ENCODE peak calls at places on chromosomes 12 and 14, in eight cellular contexts. Y is A549, G is spleen, A is kidney, U is kidney epithelial cell, E is fibroblast of the aortic adventitia, L is thyroid gland, S is uterus. R is an unnamed sample.
A peak's percentile ranks its signal among the peaks of the same experiment; 100 is the strongest.

GRCh38 chr12:125065021-125065752 is at the start of gene AACS:
- DNase-seq in G (peak; percentile 94), E (peak; percentile 61), A (peak; percentile 91), Y (peak; percentile 83), S (peak; percentile 75), U (no peak), L (peak; percentile 71), R (peak; percentile 70)

GRCh38 chr12:96323906-96324305 is 76.3 kb downstream of the CDK17 start:
- DNase-seq in G (no peak), E (peak; percentile 28), S (no peak), L (no peak), U (no peak), A (no peak), Y (no peak), R (no peak)

GRCh38 chr12:9049520-9050133 is 60.3 kb downstream of the KLRG1 start:
- DNase-seq in S (no peak), U (no peak), E (peak; percentile 73), A (no peak), L (no peak), G (no peak), Y (peak; percentile 34), R (peak; percentile 65)

GRCh38 chr12:67663121-67663520 is 14.6 kb downstream of the DYRK2 start:
- DNase-seq in U (no peak), L (no peak), A (no peak), Y (no peak), E (peak; percentile 82), G (no peak), S (no peak), R (peak; percentile 69)

GRCh38 chr12:132367401-132367851 is 38.0 kb upstream of the GALNT9 start:
- DNase-seq in S (no peak), Y (no peak), E (peak; percentile 25), G (peak; percentile 68), U (no peak), L (peak; percentile 8), A (peak; percentile 68), R (no peak)

GRCh38 chr12:7479784-7480183 is 23.8 kb downstream of the CD163 start:
- DNase-seq in S (no peak), L (no peak), Y (no peak), E (peak; percentile 28), U (no peak), G (no peak), A (no peak), R (no peak)

GRCh38 chr12:38385492-38385864 is 68.9 kb downstream of the ALG10B start:
- DNase-seq in Y (no peak), G (no peak), A (no peak), S (no peak), U (no peak), L (no peak), E (no peak), R (no peak)

GRCh38 chr12:49161092-49161795 is 27.6 kb downstream of the TUBA1A start:
- DNase-seq in L (no peak), Y (no peak), U (no peak), A (no peak), E (no peak), S (no peak), G (no peak), R (no peak)

GRCh38 chr12:9707864-9708808 is 24.8 kb downstream of the CLECL1 start:
- DNase-seq in U (no peak), Y (peak; percentile 33), G (peak; percentile 80), A (peak; percentile 54), E (peak; percentile 74), S (peak; percentile 28), L (peak; percentile 42), R (peak; percentile 65)

GRCh38 chr14:76109087-76109880 is 42.4 kb upstream of the GPATCH2L start:
- DNase-seq in A (no peak), U (no peak), S (no peak), Y (no peak), L (peak; percentile 5), G (no peak), E (peak; percentile 40), R (no peak)

DNA sequence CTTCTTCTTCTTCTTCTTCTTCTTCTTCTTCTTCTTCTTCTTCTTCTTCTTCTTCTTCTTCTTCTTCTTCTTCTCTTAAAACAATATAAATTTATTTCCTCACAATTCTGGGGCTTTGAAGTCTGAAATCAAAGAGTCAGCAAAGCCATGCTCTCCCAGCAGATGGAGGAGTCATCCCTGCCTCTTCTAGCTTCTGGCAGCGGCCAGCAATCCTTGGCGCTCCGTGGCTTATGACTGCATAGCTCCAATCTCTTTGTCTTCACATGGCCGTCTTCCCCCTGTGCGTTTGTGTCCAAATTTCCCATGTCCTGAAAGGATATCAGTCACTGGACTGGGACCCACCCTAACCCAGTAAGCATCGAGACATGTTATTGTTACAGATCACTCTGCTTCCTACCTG is 22.9 kb downstream of the KCNA1 start:
- DNase-seq in G (no peak), Y (no peak), A (no peak), E (no peak), L (no peak), U (no peak), S (no peak), R (no peak)
- H3K4me3 ChIP-seq in G (no peak overlapping the region), Y (no peak overlapping the region), A (no peak overlapping the region), E (no peak overlapping the region), L (no peak overlapping the region), U (no peak overlapping the region), S (no peak overlapping the region), R (no peak overlapping the region)

DNA sequence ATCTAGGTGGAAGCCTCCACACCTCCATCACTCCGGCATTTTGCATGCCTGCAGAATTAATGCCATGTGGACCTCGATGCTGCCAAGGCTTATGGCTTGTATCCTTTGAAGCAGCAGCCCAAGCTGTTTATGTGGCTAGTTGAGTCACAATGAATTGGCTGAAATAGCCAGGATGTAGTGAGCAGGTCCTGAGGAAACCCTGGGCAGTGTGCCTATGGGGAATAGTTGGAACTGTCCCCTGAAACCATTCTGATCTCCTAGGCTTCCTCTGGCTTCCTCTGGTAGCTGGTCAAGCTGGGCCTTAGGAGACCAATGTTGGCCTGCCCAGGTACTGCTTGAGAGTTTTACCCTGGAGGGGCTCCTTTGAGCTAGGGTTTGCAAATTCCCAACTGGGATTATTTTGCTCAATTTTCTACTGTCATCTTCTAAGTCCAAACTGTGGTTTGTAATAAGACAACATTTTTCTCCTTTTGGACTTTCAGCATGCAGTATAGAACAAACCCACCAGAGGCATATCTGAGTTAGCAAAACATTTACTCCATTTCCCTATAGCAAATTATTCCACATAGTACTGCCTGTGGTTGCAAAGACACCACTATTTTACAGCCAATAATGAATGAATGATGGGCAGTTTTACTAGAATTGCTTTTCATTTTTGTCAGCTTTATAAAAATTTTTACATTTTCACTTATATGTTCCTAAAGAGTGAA is 85.1 kb upstream of the AMIGO2 start:
- DNase-seq in A (no peak), U (no peak), L (no peak), G (no peak), E (peak; percentile 93), S (no peak), Y (no peak), R (peak; percentile 86)
- TF ChIP-seq CTCF in A (no peak), U (no peak), L (no peak), G (no peak), E (peak; percentile 42), S (no peak), Y (no peak), R (peak; percentile 17)

GRCh38 chr12:53182836-53183235 is 2.1 kb upstream of the CSAD start:
- DNase-seq in G (no peak), U (no peak), L (no peak), E (no peak), S (no peak), Y (no peak), A (no peak), R (no peak)
- H3K4me3 ChIP-seq in G (peak overlapping the region; percentile 6), U (no peak overlapping the region), L (no peak overlapping the region), E (peak overlapping the region; percentile 81), S (no peak overlapping the region), Y (no peak overlapping the region), A (peak overlapping the region; percentile 85), R (no peak overlapping the region)

DNA sequence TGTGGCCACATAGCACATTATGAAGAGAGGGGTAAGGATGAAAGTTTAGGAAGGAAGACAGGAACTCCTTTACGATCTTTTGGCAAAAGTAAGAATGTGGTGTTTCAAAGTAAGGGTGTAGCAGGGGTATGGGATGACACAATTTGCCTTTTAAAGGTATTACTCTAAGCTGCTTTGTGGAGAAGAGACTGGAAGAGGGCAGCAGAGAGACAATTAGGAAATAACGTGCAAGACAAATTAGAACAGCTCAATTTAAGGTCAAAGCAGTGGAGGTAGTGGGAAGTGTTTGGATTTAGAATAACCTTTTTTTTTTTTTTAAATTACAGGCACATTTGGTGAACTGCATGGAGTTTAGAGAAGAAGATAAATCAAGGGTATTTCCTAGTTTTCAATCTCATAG is 342.6 kb downstream of the NOVA1 start:
- DNase-seq in A (no peak), E (peak; percentile 70), S (no peak), G (no peak), Y (no peak), L (no peak), U (no peak), R (peak; percentile 15)
- TF ChIP-seq CTCF in A (no peak), E (peak; percentile 71), S (peak; percentile 56), G (no peak), Y (peak; percentile 11), L (no peak), U (peak; percentile 40), R (peak; percentile 32)

GRCh38 chr12:1533205-1533601 is 61.2 kb downstream of the FBXL14 start:
- DNase-seq in Y (no peak), S (no peak), G (no peak), U (no peak), A (no peak), L (no peak), E (peak; percentile 60), R (peak; percentile 51)
- H3K4me3 ChIP-seq in Y (no peak overlapping the region), S (no peak overlapping the region), G (peak overlapping the region; percentile 8), U (no peak overlapping the region), A (no peak overlapping the region), L (no peak overlapping the region), E (peak overlapping the region; percentile 23), R (peak overlapping the region; percentile 18)

DNA sequence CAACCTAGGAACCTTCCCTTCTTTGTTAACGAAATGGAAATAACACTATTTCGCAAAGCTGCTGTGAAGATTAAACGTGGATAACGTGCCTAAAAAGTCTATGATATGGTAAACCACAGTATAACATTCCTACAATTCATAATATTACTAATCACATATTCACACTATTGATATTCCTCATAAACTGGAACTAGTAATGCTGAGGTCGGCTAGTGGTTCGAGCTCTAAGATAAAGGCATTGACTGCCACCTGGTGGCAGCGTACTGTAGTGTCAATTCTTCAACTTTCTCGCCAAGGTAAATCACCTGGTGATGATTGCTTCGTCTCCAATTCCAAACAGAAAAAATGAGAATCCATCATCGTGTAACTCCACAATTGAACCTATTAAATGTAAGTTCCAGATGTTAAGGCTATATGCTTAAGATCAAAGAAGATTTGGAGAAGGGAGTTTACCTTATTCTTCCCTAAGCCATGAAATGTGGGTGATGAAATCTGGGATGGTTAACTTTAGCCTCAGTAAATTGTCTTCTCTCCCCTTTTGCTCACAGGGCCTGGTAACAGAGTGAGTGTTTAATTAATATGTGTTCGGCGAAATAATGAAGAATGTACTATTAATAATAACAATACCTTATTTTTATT is 197.5 kb upstream of the TMEM132C start:
- DNase-seq in A (no peak), E (peak; percentile 69), S (no peak), U (no peak), L (peak; percentile 8), Y (peak; percentile 15), G (no peak), R (peak; percentile 68)
- TF ChIP-seq CTCF in A (peak; percentile 49), E (peak; percentile 66), S (peak; percentile 36), U (peak; percentile 59), L (peak; percentile 15), Y (peak; percentile 67), G (peak; percentile 33), R (peak; percentile 70)

GRCh38 chr12:554001-554285 is 94.2 kb downstream of the B4GALNT3 start:
- DNase-seq in Y (no peak), E (no peak), U (no peak), S (no peak), G (peak; percentile 58), A (no peak), L (no peak), R (no peak)
- H3K4me3 ChIP-seq in Y (no peak overlapping the region), E (no peak overlapping the region), U (no peak overlapping the region), S (no peak overlapping the region), G (no peak overlapping the region), A (no peak overlapping the region), L (no peak overlapping the region), R (no peak overlapping the region)

GRCh38 chr12:85280138-85280983 is at the start of gene ALX1:
- DNase-seq in U (no peak), E (peak; percentile 49), S (peak; percentile 45), A (peak; percentile 81), L (peak; percentile 24), G (peak; percentile 70), Y (peak; percentile 25), R (peak; percentile 44)
- TF ChIP-seq CTCF in U (no peak), E (no peak), S (no peak), A (no peak), L (no peak), G (no peak), Y (peak; percentile 7), R (no peak)

R was measured in astrocyte of the spinal cord.